ENCODE peak calls at places on chromosome 13, in five cellular contexts. One of them, this sample, is unnamed. For H3K4me1, the result is how much of the 10 kb centered on the place peaks cover.

GRCh38 chr13:96178759-96179158 is 88.9 kb downstream of the HS6ST3 start:
- DNase-seq in endothelial cell of umbilical vein: no peak
- DNase-seq in tibial nerve: no peak
- DNase-seq in heart right ventricle: no peak
- DNase-seq in CD8-positive, alpha-beta T cell: no peak
- DNase-seq in this sample: no peak

GRCh38 chr13:102812616-102813287 is 13.8 kb downstream of the BIVM start:
- DNase-seq in heart right ventricle: no peak
- DNase-seq in CD8-positive, alpha-beta T cell: no peak
- DNase-seq in tibial nerve: no peak
- DNase-seq in endothelial cell of umbilical vein: no peak
- DNase-seq in this sample: no peak

GRCh38 chr13:22561581-22561980 is 619.2 kb upstream of the SGCG start:
- DNase-seq in CD8-positive, alpha-beta T cell: no peak
- DNase-seq in heart right ventricle: no peak
- DNase-seq in endothelial cell of umbilical vein: no peak
- DNase-seq in tibial nerve: no peak
- DNase-seq in this sample: no peak

GRCh38 chr13:113636266-113636963 is 21.6 kb downstream of the ATP4B start:
- DNase-seq in CD8-positive, alpha-beta T cell: peak
- DNase-seq in tibial nerve: no peak
- DNase-seq in endothelial cell of umbilical vein: no peak
- DNase-seq in heart right ventricle: no peak
- DNase-seq in this sample: no peak

GRCh38 chr13:30792257-30793000 is 57.1 kb downstream of the ALOX5AP start:
- DNase-seq in tibial nerve: peak
- DNase-seq in CD8-positive, alpha-beta T cell: no peak
- DNase-seq in heart right ventricle: peak
- DNase-seq in endothelial cell of umbilical vein: peak
- DNase-seq in this sample: peak

GRCh38 chr13:40480915-40481525 is 185.4 kb downstream of the FOXO1 start:
- DNase-seq in CD8-positive, alpha-beta T cell: no peak
- DNase-seq in heart right ventricle: no peak
- DNase-seq in endothelial cell of umbilical vein: no peak
- DNase-seq in tibial nerve: no peak
- DNase-seq in this sample: no peak

GRCh38 chr13:52782486-52783448 is 43.1 kb upstream of the CNMD start:
- DNase-seq in CD8-positive, alpha-beta T cell: no peak
- DNase-seq in endothelial cell of umbilical vein: no peak
- DNase-seq in heart right ventricle: no peak
- DNase-seq in tibial nerve: no peak
- DNase-seq in this sample: no peak

GRCh38 chr13:42567772-42568428 is 6.1 kb upstream of the TNFSF11 start:
- DNase-seq in tibial nerve: no peak
- DNase-seq in heart right ventricle: no peak
- DNase-seq in CD8-positive, alpha-beta T cell: no peak
- DNase-seq in endothelial cell of umbilical vein: no peak
- DNase-seq in this sample: no peak

GRCh38 chr13:51221674-51222509 is at the start of gene FAM124A:
- DNase-seq in tibial nerve: no peak
- DNase-seq in heart right ventricle: peak
- DNase-seq in CD8-positive, alpha-beta T cell: peak
- DNase-seq in endothelial cell of umbilical vein: peak
- DNase-seq in this sample: no peak

GRCh38 chr13:45621950-45622349 is 6.4 kb upstream of the ERICH6B start:
- DNase-seq in endothelial cell of umbilical vein: no peak
- DNase-seq in heart right ventricle: no peak
- DNase-seq in CD8-positive, alpha-beta T cell: no peak
- DNase-seq in tibial nerve: no peak
- DNase-seq in this sample: no peak

GRCh38 chr13:85148009-85148408 is 651.2 kb downstream of the SLITRK6 start:
- DNase-seq in CD8-positive, alpha-beta T cell: no peak
- DNase-seq in heart right ventricle: no peak
- DNase-seq in tibial nerve: no peak
- DNase-seq in endothelial cell of umbilical vein: peak
- DNase-seq in this sample: no peak

GRCh38 chr13:98144501-98145350 is 1.8 kb downstream of the FARP1 start:
- DNase-seq in tibial nerve: no peak
- DNase-seq in endothelial cell of umbilical vein: peak
- DNase-seq in heart right ventricle: no peak
- DNase-seq in CD8-positive, alpha-beta T cell: no peak
- DNase-seq in this sample: no peak

GRCh38 chr13:26558074-26558805 is 757 bp downstream of the WASF3 start:
- DNase-seq in heart right ventricle: peak
- DNase-seq in endothelial cell of umbilical vein: peak
- DNase-seq in CD8-positive, alpha-beta T cell: no peak
- DNase-seq in tibial nerve: no peak
- DNase-seq in this sample: no peak

GRCh38 chr13:21060063-21060826 is 1.1 kb downstream of the LATS2 start:
- DNase-seq in endothelial cell of umbilical vein: peak
- DNase-seq in heart right ventricle: peak
- DNase-seq in CD8-positive, alpha-beta T cell: peak
- DNase-seq in tibial nerve: no peak
- DNase-seq in this sample: peak

GRCh38 chr13:59677430-59677829 is 486.3 kb downstream of the DIAPH3 start:
- DNase-seq in tibial nerve: no peak
- DNase-seq in heart right ventricle: no peak
- DNase-seq in CD8-positive, alpha-beta T cell: no peak
- DNase-seq in endothelial cell of umbilical vein: no peak
- DNase-seq in this sample: no peak

GRCh38 chr13:71320452-71320851 is 546.6 kb downstream of the DACH1 start:
- DNase-seq in endothelial cell of umbilical vein: peak
- DNase-seq in tibial nerve: no peak
- DNase-seq in CD8-positive, alpha-beta T cell: no peak
- DNase-seq in heart right ventricle: no peak
- DNase-seq in this sample: no peak

GRCh38 chr13:40665061-40665753 is 1.2 kb downstream of the FOXO1 start:
- DNase-seq in heart right ventricle: peak
- DNase-seq in CD8-positive, alpha-beta T cell: peak
- DNase-seq in endothelial cell of umbilical vein: no peak
- DNase-seq in tibial nerve: no peak
- DNase-seq in this sample: peak

GRCh38 chr13:97212540-97213146 is 9.5 kb upstream of the MBNL2 start:
- DNase-seq in tibial nerve: no peak
- DNase-seq in endothelial cell of umbilical vein: peak
- DNase-seq in heart right ventricle: no peak
- DNase-seq in CD8-positive, alpha-beta T cell: no peak
- DNase-seq in this sample: no peak

GRCh38 chr13:25802579-25802978 is 249.2 kb downstream of the SHISA2 start:
- DNase-seq in CD8-positive, alpha-beta T cell: no peak
- DNase-seq in tibial nerve: no peak
- DNase-seq in endothelial cell of umbilical vein: no peak
- DNase-seq in heart right ventricle: no peak
- DNase-seq in this sample: no peak

GRCh38 chr13:30000373-30000770 is 150.0 kb upstream of the UBL3 start:
- DNase-seq in endothelial cell of umbilical vein: no peak
- DNase-seq in heart right ventricle: no peak
- DNase-seq in tibial nerve: no peak
- DNase-seq in CD8-positive, alpha-beta T cell: no peak
- DNase-seq in this sample: no peak

DNA sequence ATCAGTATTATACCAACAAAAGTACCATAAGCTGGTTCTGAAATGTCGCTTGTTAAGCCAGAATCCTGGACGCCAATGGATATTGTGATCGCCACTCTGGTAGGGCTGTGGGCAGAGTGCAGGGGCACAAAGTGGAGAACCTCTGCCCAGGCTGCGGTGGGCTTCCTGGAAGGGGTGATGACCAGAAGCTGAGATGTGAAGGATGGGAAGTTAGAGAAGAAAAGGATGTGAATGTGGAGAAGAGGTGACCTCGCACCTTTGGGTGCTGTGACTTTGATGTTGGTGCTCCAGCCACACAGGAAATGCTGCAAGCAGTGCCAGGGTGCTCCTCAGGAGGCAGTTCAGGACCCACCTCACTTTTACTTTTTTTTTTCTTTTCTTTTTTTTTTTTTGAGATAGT is 207.9 kb upstream of the MAB21L1 start:
- DNase-seq in tibial nerve: no peak
- DNase-seq in CD8-positive, alpha-beta T cell: no peak
- DNase-seq in endothelial cell of umbilical vein: no peak
- DNase-seq in heart right ventricle: no peak
- DNase-seq in this sample: no peak
- H3K4me1 ChIP-seq in tibial nerve: under half
- H3K4me1 ChIP-seq in CD8-positive, alpha-beta T cell: under half
- H3K4me1 ChIP-seq in endothelial cell of umbilical vein: under half
- H3K4me1 ChIP-seq in heart right ventricle: under half
- H3K4me1 ChIP-seq in this sample: under half

GRCh38 chr13:73018336-73018735 is 40.5 kb upstream of the KLF5 start:
- DNase-seq in CD8-positive, alpha-beta T cell: no peak
- DNase-seq in tibial nerve: no peak
- DNase-seq in endothelial cell of umbilical vein: no peak
- DNase-seq in heart right ventricle: no peak
- DNase-seq in this sample: no peak

DNA sequence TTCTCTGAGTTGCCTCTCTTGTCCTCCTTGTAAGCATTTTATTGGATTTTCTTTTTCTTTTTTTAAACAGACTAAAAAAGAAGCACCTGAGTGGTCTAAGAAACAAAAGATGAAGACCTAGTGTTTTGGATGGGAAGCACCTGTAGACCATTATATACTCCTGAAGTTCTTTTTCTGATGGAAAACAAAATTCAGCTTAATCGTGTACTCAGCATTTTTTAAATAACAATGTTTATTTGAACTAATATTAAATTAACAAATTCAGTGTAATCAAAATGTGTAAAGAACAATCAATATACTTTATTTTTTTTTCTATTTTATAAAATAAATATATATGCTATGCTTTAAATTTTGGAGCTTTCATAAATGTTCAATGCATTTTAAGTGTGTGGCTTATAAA is 43.0 kb upstream of the KLF5 start:
- DNase-seq in endothelial cell of umbilical vein: no peak
- DNase-seq in CD8-positive, alpha-beta T cell: no peak
- DNase-seq in tibial nerve: no peak
- DNase-seq in heart right ventricle: no peak
- DNase-seq in this sample: no peak
- H3K4me1 ChIP-seq in endothelial cell of umbilical vein: under half
- H3K4me1 ChIP-seq in CD8-positive, alpha-beta T cell: under half
- H3K4me1 ChIP-seq in tibial nerve: under half
- H3K4me1 ChIP-seq in heart right ventricle: under half
- H3K4me1 ChIP-seq in this sample: under half

GRCh38 chr13:111980146-111980929 is 86.6 kb upstream of the SOX1 start:
- DNase-seq in endothelial cell of umbilical vein: no peak
- DNase-seq in heart right ventricle: no peak
- DNase-seq in CD8-positive, alpha-beta T cell: no peak
- DNase-seq in tibial nerve: no peak
- DNase-seq in this sample: no peak
- H3K4me1 ChIP-seq in endothelial cell of umbilical vein: under half
- H3K4me1 ChIP-seq in heart right ventricle: under half
- H3K4me1 ChIP-seq in CD8-positive, alpha-beta T cell: under half
- H3K4me1 ChIP-seq in tibial nerve: under half
- H3K4me1 ChIP-seq in this sample: under half

GRCh38 chr13:44350775-44351504 is 22.7 kb upstream of the SERP2 start:
- DNase-seq in heart right ventricle: no peak
- DNase-seq in tibial nerve: no peak
- DNase-seq in CD8-positive, alpha-beta T cell: no peak
- DNase-seq in endothelial cell of umbilical vein: no peak
- DNase-seq in this sample: no peak

GRCh38 chr13:44352202-44352601 is 21.4 kb upstream of the SERP2 start:
- DNase-seq in tibial nerve: no peak
- DNase-seq in endothelial cell of umbilical vein: no peak
- DNase-seq in CD8-positive, alpha-beta T cell: no peak
- DNase-seq in heart right ventricle: no peak
- DNase-seq in this sample: no peak

GRCh38 chr13:44352671-44353070 is 21.0 kb upstream of the SERP2 start:
- DNase-seq in endothelial cell of umbilical vein: no peak
- DNase-seq in CD8-positive, alpha-beta T cell: no peak
- DNase-seq in tibial nerve: no peak
- DNase-seq in heart right ventricle: no peak
- DNase-seq in this sample: no peak

GRCh38 chr13:44354322-44354721 is 19.3 kb upstream of the SERP2 start:
- DNase-seq in endothelial cell of umbilical vein: peak
- DNase-seq in heart right ventricle: no peak
- DNase-seq in CD8-positive, alpha-beta T cell: no peak
- DNase-seq in tibial nerve: no peak
- DNase-seq in this sample: no peak

DNA sequence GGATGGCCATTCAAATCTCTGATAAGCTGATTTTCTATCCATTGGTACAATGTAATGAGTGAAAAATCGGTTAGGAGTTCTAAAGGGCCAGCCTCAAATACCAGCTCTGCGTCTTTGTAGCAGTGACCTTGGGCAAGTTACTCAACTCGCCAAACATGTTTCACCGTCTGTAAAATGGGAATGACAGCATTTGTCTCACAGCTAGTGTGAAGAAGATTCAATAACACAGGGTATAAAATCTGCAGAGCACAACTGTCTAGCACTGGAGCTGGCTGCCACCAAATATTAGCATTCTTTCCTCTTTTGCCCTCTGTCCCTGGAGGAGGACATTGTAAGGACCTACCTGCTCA is 22.1 kb upstream of the SERP2 start:
- DNase-seq in tibial nerve: no peak
- DNase-seq in CD8-positive, alpha-beta T cell: no peak
- DNase-seq in heart right ventricle: no peak
- DNase-seq in endothelial cell of umbilical vein: no peak
- DNase-seq in this sample: no peak
- H3K4me1 ChIP-seq in tibial nerve: under half
- H3K4me1 ChIP-seq in CD8-positive, alpha-beta T cell: under half
- H3K4me1 ChIP-seq in heart right ventricle: under half
- H3K4me1 ChIP-seq in endothelial cell of umbilical vein: under half
- H3K4me1 ChIP-seq in this sample: under half

GRCh38 chr13:50080856-50081105 is 65.5 kb downstream of the KCNRG start:
- DNase-seq in tibial nerve: no peak
- DNase-seq in CD8-positive, alpha-beta T cell: no peak
- DNase-seq in endothelial cell of umbilical vein: peak
- DNase-seq in heart right ventricle: no peak
- DNase-seq in this sample: no peak
- H3K4me1 ChIP-seq in tibial nerve: half or more
- H3K4me1 ChIP-seq in CD8-positive, alpha-beta T cell: under half
- H3K4me1 ChIP-seq in endothelial cell of umbilical vein: under half
- H3K4me1 ChIP-seq in heart right ventricle: under half
- H3K4me1 ChIP-seq in this sample: half or more

DNA sequence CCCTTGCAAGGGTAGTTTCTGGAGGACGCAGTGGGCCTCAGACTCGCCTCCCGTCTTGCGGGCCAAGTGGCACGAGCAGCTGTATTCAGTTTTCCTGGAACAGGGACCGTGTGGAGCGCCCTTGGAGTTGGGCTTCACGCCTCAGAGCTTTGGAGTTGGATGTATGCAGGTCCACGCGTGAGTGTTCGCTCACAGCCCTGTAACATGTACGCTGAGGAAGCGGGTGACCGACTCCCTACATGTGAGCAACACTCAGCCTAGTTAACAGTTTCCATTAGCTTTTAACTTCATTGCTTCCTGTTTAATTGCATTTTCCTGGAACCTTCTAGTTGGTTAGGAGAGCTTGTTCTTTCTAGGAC is 659 bp downstream of the TM9SF2 start:
- DNase-seq in heart right ventricle: no peak
- DNase-seq in endothelial cell of umbilical vein: peak
- DNase-seq in tibial nerve: no peak
- DNase-seq in CD8-positive, alpha-beta T cell: peak
- DNase-seq in this sample: no peak
- H3K4me1 ChIP-seq in heart right ventricle: half or more
- H3K4me1 ChIP-seq in endothelial cell of umbilical vein: under half
- H3K4me1 ChIP-seq in tibial nerve: half or more
- H3K4me1 ChIP-seq in CD8-positive, alpha-beta T cell: half or more
- H3K4me1 ChIP-seq in this sample: half or more